ENCODE peak calls at places on chromosome 14, in ten cellular contexts. U is upper lobe of right lung; B is adrenal gland; K is GM04503; Z is activated CD4-positive, alpha-beta T cell treated with anti-CD3 and anti-CD28 coated beads, Interleukin-2, amount 50 U/mL, for 48 hours; E is substantia nigra; X is GM04504; T is esophagus muscularis mucosa; D is GM18507; M is WTC11. P is an unnamed sample.

GRCh38 chr14:21668377-21668776 is 5.2 kb downstream of the OR4E1 start:
- DNase-seq in D (no peak), X (no peak), E (no peak), Z (no peak), M (no peak), U (no peak), B (no peak), T (no peak), K (no peak), P (no peak)

GRCh38 chr14:69687963-69688649 is 76.7 kb downstream of the SUSD6 start:
- DNase-seq in X (no peak), B (no peak), K (no peak), D (no peak), Z (no peak), T (no peak), U (no peak), M (no peak), E (peak; percentile 76), P (no peak)

GRCh38 chr14:91980157-91980556 is 32.7 kb upstream of the FBLN5 start:
- DNase-seq in Z (no peak), U (no peak), T (no peak), D (no peak), K (peak; percentile 78), X (peak; percentile 75), E (no peak), B (no peak), M (no peak), P (no peak)

GRCh38 chr14:96940009-96940408 is 142.8 kb downstream of the VRK1 start:
- DNase-seq in D (no peak), B (no peak), T (no peak), X (no peak), Z (no peak), M (peak; percentile 32), E (no peak), U (no peak), K (no peak), P (no peak)

GRCh38 chr14:105249175-105250007 is 1.1 kb downstream of the BTBD6 start:
- DNase-seq in T (no peak), U (peak; percentile 58), K (no peak), M (peak; percentile 34), D (no peak), X (no peak), Z (no peak), B (peak; percentile 27), E (no peak), P (no peak)

GRCh38 chr14:52342849-52343606 is 28.9 kb downstream of the PTGER2 start:
- DNase-seq in Z (no peak), K (no peak), T (no peak), M (no peak), B (no peak), X (no peak), D (no peak), U (no peak), E (no peak), P (no peak)

GRCh38 chr14:74933925-74934435 is 10.9 kb upstream of the RPS6KL1 start:
- DNase-seq in D (no peak), U (no peak), B (no peak), Z (no peak), T (no peak), X (no peak), E (no peak), K (no peak), M (no peak), P (no peak)

GRCh38 chr14:76772300-76773187 is 11.3 kb downstream of the VASH1 start:
- DNase-seq in Z (no peak), X (no peak), B (no peak), T (no peak), M (no peak), E (no peak), D (no peak), K (no peak), U (peak; percentile 87), P (no peak)

GRCh38 chr14:65751510-65751909 is 339.0 kb downstream of the FUT8 start:
- DNase-seq in T (no peak), D (no peak), K (no peak), Z (no peak), E (no peak), M (no peak), B (no peak), X (no peak), U (no peak), P (no peak)

GRCh38 chr14:66038214-66038977 is 447.8 kb upstream of the CCDC196 start:
- DNase-seq in U (no peak), D (no peak), K (no peak), M (no peak), E (peak; percentile 6), T (no peak), B (peak; percentile 37), X (peak; percentile 12), Z (no peak), P (no peak)

GRCh38 chr14:37464192-37464858 is 130.7 kb downstream of the FOXA1 start:
- DNase-seq in X (no peak), U (no peak), M (no peak), B (no peak), E (no peak), T (no peak), D (no peak), K (no peak), Z (no peak), P (no peak)